ENCODE peak calls at places on chromosomes 4 and X, in four cellular contexts. H, B, Q and J are unnamed samples. For H3K27me3, the result is how much of the 10 kb centered on the place peaks cover.

GRCh38 chrX:47637546-47638195 is 7.9 kb upstream of the CFP start:
- DNase-seq in H (peak), B (peak), Q (peak), J (peak)

GRCh38 chrX:50988649-50989048 is 78.1 kb downstream of the BMP15 start:
- DNase-seq in H (no peak), B (no peak), Q (no peak), J (peak)

GRCh38 chr4:110073045-110073845 is 125.2 kb downstream of the ELOVL6 start:
- DNase-seq in H (no peak), B (peak), Q (no peak), J (no peak)

GRCh38 chrX:103211012-103211715 is 3.7 kb upstream of the BEX4 start:
- DNase-seq in H (no peak), B (peak), Q (no peak), J (peak)

GRCh38 chr4:54971474-54971950 is 153.9 kb downstream of the KDR start:
- DNase-seq in H (no peak), B (no peak), Q (no peak), J (peak)

GRCh38 chr4:90474484-90474883 is 347.3 kb downstream of the CCSER1 start:
- DNase-seq in H (no peak), B (no peak), Q (no peak), J (no peak)

GRCh38 chr4:80006935-80007744 is 65.9 kb downstream of the ANTXR2 start:
- DNase-seq in H (no peak), B (no peak), Q (no peak), J (peak)

GRCh38 chr4:28228575-28228974 is 1367.9 kb downstream of the STIM2 start:
- DNase-seq in H (no peak), B (no peak), Q (no peak), J (no peak)

GRCh38 chr4:41572414-41572986 is 34.5 kb downstream of the LIMCH1 start:
- DNase-seq in H (no peak), B (no peak), Q (no peak), J (no peak)

GRCh38 chrX:108285918-108286317 is 152.3 kb downstream of the COL4A6 start:
- DNase-seq in H (no peak), B (no peak), Q (no peak), J (no peak)

GRCh38 chr4:81472249-81473085 is 760 bp upstream of the RASGEF1B start:
- DNase-seq in H (peak), B (peak), Q (no peak), J (no peak)

GRCh38 chr4:109303141-109303499 is 662 bp upstream of the COL25A1 start:
- DNase-seq in H (no peak), B (no peak), Q (no peak), J (peak)

GRCh38 chrX:48530736-48531135 is 8.8 kb upstream of the TBC1D25 start:
- DNase-seq in H (no peak), B (no peak), Q (no peak), J (peak)

GRCh38 chr4:179509489-179509888 is 2067.3 kb upstream of the AGA start:
- DNase-seq in H (no peak), B (no peak), Q (no peak), J (no peak)

GRCh38 chrX:39470588-39471155 is 627.1 kb downstream of the BCOR start:
- DNase-seq in H (no peak), B (no peak), Q (no peak), J (no peak)

GRCh38 chrX:13826770-13827169 is 9.9 kb upstream of the GPM6B start:
- DNase-seq in H (no peak), B (no peak), Q (no peak), J (no peak)

GRCh38 chr4:168610911-168611530 is 114.2 kb downstream of the PALLD start:
- DNase-seq in H (no peak), B (no peak), Q (no peak), J (no peak)

GRCh38 chrX:24149346-24150050 is at the start of gene ZFX:
- DNase-seq in H (peak), B (peak), Q (no peak), J (no peak)

GRCh38 chr4:180665481-180665880 is 1577.7 kb upstream of the TENM3 start:
- DNase-seq in H (no peak), B (no peak), Q (no peak), J (peak)

GRCh38 chrX:56833626-56834025 is 104.6 kb downstream of the NBDY start:
- DNase-seq in H (no peak), B (no peak), Q (no peak), J (peak)

GRCh38 chrX:72238183-72238582 is 644 bp downstream of the ERCC6L start:
- DNase-seq in H (no peak), B (no peak), Q (no peak), J (no peak)

GRCh38 chrX:144627947-144628346 is 619.4 kb upstream of the SPANXN1 start:
- DNase-seq in H (no peak), B (no peak), Q (no peak), J (no peak)

GRCh38 chrX:100625985-100626491 is 10.6 kb downstream of the TSPAN6 start:
- DNase-seq in H (no peak), B (no peak), Q (peak), J (no peak)

GRCh38 chr4:158316264-158316663 is 106.0 kb downstream of the TMEM144 start:
- DNase-seq in H (no peak), B (no peak), Q (no peak), J (no peak)

GRCh38 chr4:24001945-24002640 is 112.2 kb upstream of the PPARGC1A start:
- DNase-seq in H (no peak), B (no peak), Q (no peak), J (peak)

GRCh38 chr4:26130173-26130572 is 190.6 kb upstream of the RBPJ start:
- DNase-seq in H (no peak), B (no peak), Q (peak), J (no peak)

GRCh38 chrX:141469469-141469868 is 115.1 kb downstream of the SPANXA1 start:
- DNase-seq in H (no peak), B (no peak), Q (no peak), J (peak)

GRCh38 chr4:85515701-85516100 is 40.8 kb downstream of the ARHGAP24 start:
- DNase-seq in H (no peak), B (no peak), Q (no peak), J (no peak)
- H3K4me3 ChIP-seq in H (no peak), B (no peak), Q (no peak), J (no peak)

DNA sequence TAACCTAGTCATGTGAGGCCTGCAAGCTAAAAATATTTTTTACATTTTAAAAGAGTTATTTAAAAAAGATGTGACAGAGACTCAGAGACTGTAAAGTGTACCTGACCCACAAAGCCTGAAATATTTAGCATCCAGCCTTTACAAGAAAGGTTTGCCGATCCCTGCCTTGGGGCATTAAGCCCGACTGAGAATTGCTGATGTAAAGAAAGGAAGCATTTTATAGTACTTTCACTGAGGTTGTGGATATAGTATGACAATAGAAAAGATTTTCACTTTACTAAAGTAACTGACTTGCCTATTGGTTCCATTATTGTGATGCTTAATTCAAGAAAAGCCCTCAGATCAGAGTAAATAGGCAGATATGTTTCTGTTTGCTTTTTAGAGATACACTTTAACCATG is 17.0 kb downstream of the STK26 start:
- DNase-seq in H (no peak), B (no peak), Q (no peak), J (no peak)
- H3K27me3 ChIP-seq in H (under half), B (under half), Q (under half), J (under half)

DNA sequence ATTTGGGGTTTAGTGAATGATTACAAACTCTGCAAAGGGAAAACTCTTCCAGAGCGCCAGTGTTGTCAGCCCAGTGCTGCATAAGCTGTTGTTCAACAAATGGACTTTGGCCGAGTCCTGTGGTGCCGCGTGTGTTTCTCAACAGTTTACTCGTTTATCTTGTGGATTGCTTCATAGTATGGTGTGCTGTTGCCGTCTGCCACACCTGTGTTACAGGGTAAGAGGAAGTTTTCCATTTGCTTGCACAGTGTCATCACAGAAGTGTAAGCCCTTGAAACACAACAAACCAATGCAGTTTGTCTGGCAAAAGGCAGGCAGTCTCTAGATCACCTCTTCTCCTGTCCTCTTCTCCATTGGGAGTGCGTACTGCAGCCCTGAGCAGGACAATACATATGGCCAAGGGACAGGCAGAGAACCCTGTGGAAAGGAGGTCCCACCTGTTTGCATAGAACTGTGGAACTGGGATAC is 66.3 kb downstream of the DCUN1D4 start:
- DNase-seq in H (no peak), B (no peak), Q (no peak), J (no peak)
- H3K4me3 ChIP-seq in H (no peak), B (no peak), Q (no peak), J (no peak)

DNA sequence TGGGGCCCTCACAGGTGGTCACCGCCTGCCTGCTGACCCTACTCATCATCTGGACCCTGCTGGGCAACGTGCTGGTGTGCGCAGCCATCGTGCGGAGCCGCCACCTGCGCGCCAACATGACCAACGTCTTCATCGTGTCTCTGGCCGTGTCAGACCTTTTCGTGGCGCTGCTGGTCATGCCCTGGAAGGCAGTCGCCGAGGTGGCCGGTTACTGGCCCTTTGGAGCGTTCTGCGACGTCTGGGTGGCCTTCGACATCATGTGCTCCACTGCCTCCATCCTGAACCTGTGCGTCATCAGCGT is 652 bp downstream of the DRD5 start:
- DNase-seq in H (no peak), B (no peak), Q (no peak), J (no peak)
- H3K27me3 ChIP-seq in H (under half), B (under half), Q (under half), J (under half)